ENCODE peak calls at places on chromosome 5, in five cellular contexts. A is stimulated activated CD8-positive, alpha-beta memory T cell treated with anti-CD3 and anti-CD28 coated beads, Interleukin-4, amount 100 ng/mL, for 24 hours; O is neural progenitor cell; S is mesothelial cell of epicardium; T is GOT3. C is an unnamed sample.

GRCh38 chr5:102450313-102450990 is 48.3 kb downstream of the SLCO6A1 start:
- DNase-seq in A (no peak), O (peak), T (no peak), S (no peak), C (no peak)

GRCh38 chr5:180469586-180469865 is 24.7 kb upstream of the CNOT6 start:
- DNase-seq in A (no peak), S (no peak), T (no peak), O (no peak), C (no peak)

GRCh38 chr5:75338408-75338807 is 1.4 kb downstream of the HMGCR start:
- DNase-seq in A (no peak), T (no peak), O (no peak), S (no peak), C (no peak)

GRCh38 chr5:55540024-55540423 is 5.3 kb upstream of the PLPP1 start:
- DNase-seq in A (no peak), O (no peak), T (no peak), S (no peak), C (no peak)

GRCh38 chr5:177162379-177162778 is 28.8 kb downstream of the NSD1 start:
- DNase-seq in A (no peak), T (no peak), S (no peak), O (no peak), C (no peak)

GRCh38 chr5:171867786-171868185 is 82.2 kb downstream of the SMIM23 start:
- DNase-seq in T (no peak), O (no peak), A (no peak), S (no peak), C (no peak)

GRCh38 chr5:117691364-117691763 is 1116.7 kb upstream of the SEMA6A start:
- DNase-seq in A (no peak), S (no peak), O (no peak), T (no peak), C (no peak)

GRCh38 chr5:36740259-36740898 is 134.0 kb downstream of the SLC1A3 start:
- DNase-seq in A (no peak), O (no peak), S (no peak), T (no peak), C (no peak)

GRCh38 chr5:1104327-1105006 is 7.4 kb downstream of the SLC12A7 start:
- DNase-seq in A (no peak), T (no peak), O (no peak), S (no peak), C (no peak)

GRCh38 chr5:81232449-81233079 is 558 bp upstream of the CKMT2 start:
- DNase-seq in T (no peak), O (no peak), A (no peak), S (no peak), C (no peak)

GRCh38 chr5:126937796-126938195 is 92.6 kb downstream of the MARCHF3 start:
- DNase-seq in A (no peak), O (no peak), T (no peak), S (no peak), C (no peak)

GRCh38 chr5:157076558-157076957 is 17.6 kb upstream of the HAVCR1 start:
- DNase-seq in S (no peak), O (no peak), A (no peak), T (no peak), C (no peak)

GRCh38 chr5:152380415-152381123 is 24.5 kb downstream of the NMUR2 start:
- DNase-seq in S (no peak), O (no peak), A (no peak), T (no peak), C (no peak)

GRCh38 chr5:89087551-89088318 is 204.8 kb upstream of the MEF2C start:
- DNase-seq in S (no peak), A (no peak), O (peak), T (no peak), C (no peak)

GRCh38 chr5:94830520-94830919 is 212.1 kb downstream of the SLF1 start:
- DNase-seq in O (peak), A (no peak), T (no peak), S (no peak), C (no peak)

GRCh38 chr5:54792611-54793404 is 192.6 kb downstream of the ESM1 start:
- DNase-seq in A (no peak), T (no peak), S (no peak), O (no peak), C (no peak)

GRCh38 chr5:173517648-173518047 is 98.8 kb downstream of the BOD1 start:
- DNase-seq in A (no peak), T (no peak), O (peak), S (no peak), C (no peak)

GRCh38 chr5:36279054-36279698 is 22.5 kb downstream of the RANBP3L start:
- DNase-seq in T (no peak), A (no peak), S (no peak), O (no peak), C (no peak)

GRCh38 chr5:158212915-158213314 is 354.0 kb upstream of the CLINT1 start:
- DNase-seq in S (no peak), O (no peak), A (no peak), T (no peak), C (no peak)

GRCh38 chr5:439181-439580 is 3.8 kb upstream of the EXOC3 start:
- DNase-seq in O (no peak), T (no peak), A (no peak), S (no peak), C (no peak)

GRCh38 chr5:141430332-141431113 is at the start of gene PCDHGA12:
- DNase-seq in S (no peak), A (no peak), O (no peak), T (no peak), C (no peak)

GRCh38 chr5:135660826-135661555 is 82.2 kb upstream of the CXCL14 start:
- DNase-seq in O (peak), T (no peak), A (no peak), S (no peak), C (no peak)

GRCh38 chr5:154770111-154770510 is 14.9 kb downstream of the LARP1 start:
- DNase-seq in S (no peak), T (no peak), O (no peak), A (no peak), C (no peak)

GRCh38 chr5:124604419-124604818 is 142.0 kb downstream of the ZNF608 start:
- DNase-seq in A (no peak), T (no peak), O (peak), S (no peak), C (no peak)

GRCh38 chr5:174849426-174849825 is 125.0 kb downstream of the MSX2 start:
- DNase-seq in T (no peak), O (no peak), A (no peak), S (no peak), C (no peak)

GRCh38 chr5:153617190-153617589 is 126.7 kb downstream of the GRIA1 start:
- DNase-seq in A (no peak), S (no peak), O (no peak), T (no peak), C (no peak)

GRCh38 chr5:88142801-88143692 is 125.6 kb downstream of the TMEM161B start:
- DNase-seq in O (peak), S (no peak), T (no peak), A (no peak), C (no peak)

GRCh38 chr5:60339691-60340191 is 360.2 kb downstream of the DEPDC1B start:
- DNase-seq in A (no peak), T (no peak), S (no peak), O (no peak), C (no peak)

GRCh38 chr5:177434437-177434836 is 8.0 kb downstream of the GRK6 start:
- DNase-seq in A (no peak), T (no peak), O (no peak), S (no peak), C (no peak)

GRCh38 chr5:178590141-178590923 is at the start of gene COL23A1:
- DNase-seq in S (peak), A (peak), O (peak), T (no peak), C (peak)

C was measured in type B pancreatic cell.